ENCODE peak calls at places on chromosome 2, in four cellular contexts. V is H9, X is mesenchymal stem cell, Y is H1. A is an unnamed sample.
A peak's percentile ranks its signal among the peaks of the same experiment; 100 is the strongest.

GRCh38 chr2:55056024-55056521 is 5.8 kb upstream of the RTN4 start:
- DNase-seq in Y (no peak), V (no peak), X (peak; percentile 76), A (no peak)

GRCh38 chr2:73131807-73132206 is 19.1 kb upstream of the RAB11FIP5 start:
- DNase-seq in V (no peak), Y (no peak), X (no peak), A (no peak)

GRCh38 chr2:96625571-96626552 is 12.2 kb downstream of the KANSL3 start:
- DNase-seq in X (no peak), V (no peak), Y (no peak), A (no peak)

GRCh38 chr2:197207106-197207505 is 103.5 kb downstream of the ANKRD44 start:
- DNase-seq in X (no peak), V (no peak), Y (no peak), A (no peak)

GRCh38 chr2:23900133-23900926 is 26.6 kb downstream of the ATAD2B start:
- DNase-seq in Y (no peak), V (no peak), X (no peak), A (no peak)

GRCh38 chr2:119387381-119388129 is 20.8 kb downstream of the DBI start:
- DNase-seq in V (no peak), X (peak; percentile 70), Y (no peak), A (no peak)

GRCh38 chr2:30232801-30233130 is 1.4 kb downstream of the LBH start:
- DNase-seq in Y (no peak), X (no peak), V (no peak), A (no peak)

GRCh38 chr2:223943561-223944008 is 1.6 kb downstream of the WDFY1 start:
- DNase-seq in X (peak; percentile 59), Y (no peak), V (no peak), A (no peak)

GRCh38 chr2:102187191-102188150 is 648 bp downstream of the IL1RL2 start:
- DNase-seq in Y (no peak), V (no peak), X (no peak), A (no peak)

GRCh38 chr2:187842978-187843847 is 289.0 kb upstream of the TFPI start:
- DNase-seq in V (no peak), Y (no peak), X (peak; percentile 72), A (peak; percentile 57)

GRCh38 chr2:237581751-237582746 is 8.5 kb downstream of the RAB17 start:
- DNase-seq in Y (no peak), X (peak; percentile 83), V (no peak), A (peak; percentile 35)

GRCh38 chr2:74093840-74094239 is 53.9 kb downstream of the BOLA3 start:
- DNase-seq in Y (no peak), V (peak; percentile 16), X (no peak), A (no peak)

GRCh38 chr2:61536086-61536722 is 2.0 kb downstream of the XPO1 start:
- DNase-seq in V (no peak), Y (peak; percentile 80), X (peak; percentile 66), A (no peak)

GRCh38 chr2:136067465-136067864 is 50.5 kb downstream of the CXCR4 start:
- DNase-seq in X (no peak), V (no peak), Y (no peak), A (no peak)

GRCh38 chr2:182946949-182947348 is 80.5 kb upstream of the FRZB start:
- DNase-seq in X (peak; percentile 58), Y (no peak), V (no peak), A (no peak)

GRCh38 chr2:187054501-187055319 is 205.7 kb upstream of the ZSWIM2 start:
- DNase-seq in V (peak; percentile 44), Y (no peak), X (no peak), A (no peak)

GRCh38 chr2:167386694-167387093 is 498.4 kb downstream of the XIRP2 start:
- DNase-seq in X (no peak), V (no peak), Y (no peak), A (no peak)

GRCh38 chr2:74532222-74532621 is 2.5 kb downstream of the HTRA2 start:
- DNase-seq in Y (no peak), X (peak; percentile 64), V (no peak), A (no peak)

GRCh38 chr2:182207049-182207746 is 219.6 kb downstream of the PDE1A start:
- DNase-seq in Y (no peak), V (no peak), X (no peak), A (no peak)

GRCh38 chr2:191049728-191050639 is 36.0 kb upstream of the STAT1 start:
- DNase-seq in X (peak; percentile 91), Y (no peak), V (no peak), A (peak; percentile 5)

GRCh38 chr2:226910384-226910783 is 74.5 kb downstream of the RHBDD1 start:
- DNase-seq in V (no peak), Y (no peak), X (no peak), A (no peak)

GRCh38 chr2:136929531-136929930 is 164.2 kb downstream of the THSD7B start:
- DNase-seq in X (no peak), V (no peak), Y (no peak), A (no peak)

GRCh38 chr2:175854665-175855064 is 147.4 kb downstream of the LNPK start:
- DNase-seq in X (no peak), Y (no peak), V (no peak), A (no peak)

GRCh38 chr2:179974743-179975142 is 32.4 kb downstream of the CWC22 start:
- DNase-seq in V (no peak), Y (no peak), X (no peak), A (no peak)

GRCh38 chr2:158745067-158745865 is 49.9 kb upstream of the DAPL1 start:
- DNase-seq in V (peak; percentile 74), Y (peak; percentile 7), X (peak; percentile 68), A (peak; percentile 63)

GRCh38 chr2:208265371-208265806 is 666 bp upstream of the PIKFYVE start:
- DNase-seq in V (no peak), X (no peak), Y (no peak), A (peak; percentile 12)

GRCh38 chr2:237348281-237348865 is 65.6 kb downstream of the COL6A3 start:
- DNase-seq in Y (no peak), X (no peak), V (no peak), A (no peak)

GRCh38 chr2:233072838-233073237 is 12.7 kb downstream of the INPP5D start:
- DNase-seq in V (no peak), X (no peak), Y (no peak), A (no peak)

GRCh38 chr2:41337956-41338355 is 709.9 kb upstream of the PKDCC start:
- DNase-seq in X (no peak), V (peak; percentile 25), Y (no peak), A (no peak)
- H2AFZ ChIP-seq in X (no peak overlapping the region), V (no peak overlapping the region), Y (peak overlapping the region; percentile 80), A (no peak overlapping the region)

GRCh38 chr2:12177052-12177994 is 430.9 kb downstream of the LPIN1 start:
- DNase-seq in V (no peak), Y (no peak), X (peak; percentile 90), A (no peak)
- H2BK12ac ChIP-seq in V (no peak overlapping the region), Y (no peak overlapping the region), X (peak overlapping the region; percentile 79), A (no peak overlapping the region)

GRCh38 chr2:37794717-37795116 is 123.3 kb upstream of the CDC42EP3 start:
- DNase-seq in X (peak; percentile 41), V (no peak), Y (no peak), A (no peak)

GRCh38 chr2:37795938-37796337 is 124.5 kb upstream of the CDC42EP3 start:
- DNase-seq in Y (no peak), X (peak; percentile 60), V (no peak), A (no peak)

GRCh38 chr2:37797081-37797480 is 125.6 kb upstream of the CDC42EP3 start:
- DNase-seq in Y (no peak), X (peak; percentile 59), V (no peak), A (no peak)

GRCh38 chr2:37795456-37795855 is 124.0 kb upstream of the CDC42EP3 start:
- DNase-seq in Y (no peak), V (no peak), X (no peak), A (no peak)

DNA sequence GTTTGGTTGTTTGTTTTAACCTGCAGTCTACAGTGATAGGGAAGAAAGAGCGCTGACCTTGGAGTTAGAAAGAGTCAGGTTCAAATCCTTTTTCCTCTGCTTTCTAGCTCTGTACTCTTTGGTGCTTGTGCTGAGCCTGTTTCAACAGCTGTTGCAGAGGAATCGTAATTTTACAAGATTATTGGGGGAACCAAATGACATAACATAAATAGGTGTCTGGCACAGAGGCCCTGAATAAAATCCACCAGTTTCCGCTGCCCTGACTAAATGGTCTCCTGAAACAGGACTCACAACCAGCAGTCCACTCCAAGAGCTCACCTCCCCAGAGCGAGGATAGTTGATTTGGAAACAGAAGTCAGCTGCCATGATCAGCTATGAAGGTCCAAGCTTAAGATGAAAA is 125.0 kb upstream of the CDC42EP3 start:
- DNase-seq in V (no peak), Y (no peak), X (no peak), A (no peak)
- H2BK15ac ChIP-seq in V (no peak overlapping the region), Y (no peak overlapping the region), X (no peak overlapping the region), A (no peak overlapping the region)

DNA sequence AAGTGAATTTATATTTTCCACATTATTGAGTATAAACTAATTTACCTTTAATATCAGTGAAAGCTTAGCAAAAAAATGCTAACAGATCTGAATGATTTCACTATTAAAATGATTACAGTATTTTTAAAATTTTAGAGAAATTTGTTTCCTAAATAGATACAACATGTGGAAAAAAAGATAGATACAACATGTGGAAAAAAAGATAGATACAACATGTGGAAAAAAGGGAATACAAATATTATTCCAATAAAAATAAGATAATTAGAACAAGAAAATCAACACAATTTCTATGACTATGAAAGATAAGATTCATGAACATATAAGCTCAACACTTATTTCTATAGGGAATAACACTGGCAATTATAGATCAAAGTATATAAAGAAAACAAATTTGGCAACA is 865.9 kb upstream of the VRK2 start:
- DNase-seq in V (no peak), X (no peak), Y (no peak), A (no peak)
- H2AFZ ChIP-seq in V (no peak overlapping the region), X (no peak overlapping the region), Y (no peak overlapping the region), A (no peak overlapping the region)

GRCh38 chr2:43303889-43304288 is 77.5 kb upstream of the ZFP36L2 start:
- DNase-seq in Y (no peak), V (no peak), X (no peak), A (no peak)
- H2BK12ac ChIP-seq in Y (no peak overlapping the region), V (no peak overlapping the region), X (no peak overlapping the region), A (no peak overlapping the region)

GRCh38 chr2:85754313-85755095 is 713 bp downstream of the ATOH8 start:
- DNase-seq in X (peak; percentile 68), V (peak; percentile 65), Y (no peak), A (peak; percentile 56)
- H2BK15ac ChIP-seq in X (peak overlapping the region; percentile 92), V (no peak overlapping the region), Y (no peak overlapping the region), A (peak overlapping the region; percentile 87)

DNA sequence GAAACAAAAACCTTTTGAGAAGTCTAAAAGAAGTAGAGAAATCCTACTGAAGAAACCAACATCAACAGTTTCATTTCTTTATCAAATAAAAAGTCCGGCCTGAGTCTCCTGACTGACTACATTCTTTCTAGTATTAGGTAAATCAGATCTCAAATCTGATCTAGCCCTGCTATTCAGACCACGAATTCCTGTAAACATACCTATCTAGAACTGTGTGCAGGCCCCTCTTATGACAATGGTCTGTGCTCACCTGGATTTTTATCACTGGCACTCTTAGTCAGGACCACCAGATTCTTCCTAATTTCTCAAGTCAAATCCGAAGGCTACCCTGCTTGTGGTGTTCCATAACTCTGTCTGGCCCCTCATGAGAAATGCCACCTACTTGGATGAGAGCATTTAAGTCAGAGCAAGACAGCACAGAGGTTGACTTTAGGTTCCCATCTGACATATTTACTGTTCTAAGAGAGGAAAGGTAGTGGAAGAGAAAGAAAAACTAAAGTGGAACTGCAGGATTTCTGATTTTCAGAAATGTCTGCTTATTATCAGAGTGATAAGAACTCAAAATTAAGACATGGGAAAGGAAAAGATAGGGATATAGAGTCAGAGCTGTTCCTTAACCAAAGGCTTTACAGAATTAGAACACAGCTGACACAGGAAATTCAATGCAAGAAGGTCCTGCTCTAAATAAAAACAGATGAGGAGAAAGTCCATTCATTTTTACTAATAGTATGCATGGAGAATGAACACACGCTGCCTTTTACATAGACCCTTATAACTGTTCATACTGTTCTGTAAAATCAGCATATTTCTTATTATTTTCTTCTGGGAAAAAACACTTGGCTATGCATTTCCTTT is 56.5 kb downstream of the SLC8A1 start:
- DNase-seq in V (no peak), Y (no peak), X (no peak), A (no peak)
- H2AFZ ChIP-seq in V (no peak overlapping the region), Y (no peak overlapping the region), X (no peak overlapping the region), A (no peak overlapping the region)

A was measured in neuronal stem cell.